ENCODE peak calls at places on chromosomes 13 and 19, in four cellular contexts. M is transverse colon, F is IMR-90, S is HepG2. A is an unnamed sample.

GRCh38 chr13:20843177-20843576 is 59.4 kb downstream of the XPO4 start:
- DNase-seq in F (peak; percentile 18), M (no peak), S (no peak), A (no peak)

GRCh38 chr13:101433895-101434294 is 17.6 kb upstream of the NALCN start:
- DNase-seq in S (no peak), F (no peak), M (no peak), A (no peak)

GRCh38 chr13:97548138-97548537 is 114.2 kb downstream of the RAP2A start:
- DNase-seq in F (no peak), S (no peak), M (no peak), A (no peak)

GRCh38 chr19:41321600-41322270 is 11.8 kb downstream of the CCDC97 start:
- DNase-seq in M (peak; percentile 41), F (peak; percentile 80), S (peak; percentile 82), A (peak; percentile 60)

GRCh38 chr13:26872444-26873173 is 112.0 kb upstream of the GPR12 start:
- DNase-seq in F (peak; percentile 31), M (peak; percentile 33), S (peak; percentile 31), A (peak; percentile 28)

GRCh38 chr19:41447732-41448332 is 4.9 kb downstream of the ERICH4 start:
- DNase-seq in S (no peak), F (no peak), M (no peak), A (no peak)

GRCh38 chr13:28494537-28494860 is 429 bp downstream of the FLT1 start:
- DNase-seq in S (no peak), F (no peak), M (no peak), A (peak; percentile 26)

GRCh38 chr19:566403-566802 is 6.0 kb upstream of the BSG start:
- DNase-seq in S (peak; percentile 81), M (peak; percentile 61), F (peak; percentile 31), A (no peak)

GRCh38 chr19:8831832-8832131 is 322 bp downstream of the ZNF558 start:
- DNase-seq in F (no peak), S (no peak), M (no peak), A (no peak)

GRCh38 chr13:74465279-74465678 is 331.1 kb upstream of the KLF12 start:
- DNase-seq in M (no peak), F (no peak), S (no peak), A (no peak)

GRCh38 chr19:11555246-11555645 is 3.8 kb downstream of the ELOF1 start:
- DNase-seq in F (no peak), S (no peak), M (no peak), A (no peak)

DNA sequence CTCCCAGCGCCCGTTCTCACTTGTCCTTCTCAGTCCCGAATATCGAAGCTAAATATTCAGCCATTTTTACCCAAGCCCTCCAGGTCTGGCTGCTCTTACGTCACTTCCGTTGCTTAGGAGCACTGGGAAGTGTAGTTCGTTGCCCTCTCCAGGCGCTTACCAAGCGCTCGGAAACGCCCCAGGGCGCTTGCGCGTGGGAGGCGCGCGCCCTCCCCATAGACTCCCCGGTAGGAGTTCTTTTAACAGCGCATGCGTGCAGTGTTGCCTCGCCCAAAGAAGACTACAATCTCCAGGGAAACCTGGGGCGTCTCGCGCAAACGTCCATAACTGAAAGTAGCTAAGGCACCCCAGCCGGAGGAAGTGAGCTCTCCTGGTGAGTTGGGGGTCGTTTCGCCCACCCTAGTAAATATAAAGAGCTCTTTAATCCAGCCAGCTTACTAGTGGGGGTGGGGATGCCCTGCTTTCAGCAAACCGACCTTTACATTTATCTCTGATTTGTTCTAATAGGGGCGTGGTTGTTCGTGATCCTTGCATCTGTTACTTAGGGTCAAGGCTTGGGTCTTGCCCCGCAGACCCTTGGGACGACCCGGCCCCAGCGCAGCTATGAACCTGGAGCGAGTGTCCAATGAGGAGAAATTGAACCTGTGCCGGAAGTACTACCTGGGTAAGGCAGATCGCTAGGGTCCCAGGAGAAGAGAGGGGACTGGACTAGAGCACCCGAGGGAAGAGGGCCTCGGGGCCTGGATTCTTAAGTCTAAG is at the start of the genes PSENEN and U2AF1L4:
- DNase-seq in M (peak; percentile 97), S (peak; percentile 99), F (peak; percentile 100), A (peak; percentile 98)
- H3K4me1 ChIP-seq in M (peaks cover 45% of the 10 kb centered on the region), S (peaks cover 51% of the 10 kb centered on the region), F (peaks cover 4% of the 10 kb centered on the region), A (peaks cover 72% of the 10 kb centered on the region)

GRCh38 chr19:50480281-50481111 is 3.8 kb upstream of the GARIN5A start:
- DNase-seq in S (no peak), M (no peak), F (no peak), A (no peak)
- TF ChIP-seq POLR2A in S (no peak), M (no peak), F (no peak), A (no peak)

GRCh38 chr19:30165228-30165813 is 206.9 kb upstream of the ZNF536 start:
- DNase-seq in M (no peak), S (no peak), F (no peak), A (no peak)
- H3K9me3 ChIP-seq in M (no peaks in the 10 kb centered on the region), S (no peaks in the 10 kb centered on the region), F (peaks cover 42% of the 10 kb centered on the region), A (no peaks in the 10 kb centered on the region)

GRCh38 chr19:3380829-3381228 is 14.4 kb downstream of the NFIC start:
- DNase-seq in F (no peak), M (no peak), S (no peak), A (no peak)

GRCh38 chr19:3381701-3382372 is 15.5 kb downstream of the NFIC start:
- DNase-seq in F (no peak), S (no peak), M (no peak), A (no peak)

GRCh38 chr19:3378352-3379146 is 12.2 kb downstream of the NFIC start:
- DNase-seq in F (no peak), S (no peak), M (no peak), A (no peak)

GRCh38 chr19:3383121-3383722 is 16.8 kb downstream of the NFIC start:
- DNase-seq in S (no peak), F (no peak), M (no peak), A (peak; percentile 80)

GRCh38 chr19:3382460-3383100 is 16.2 kb downstream of the NFIC start:
- DNase-seq in S (no peak), F (no peak), M (no peak), A (no peak)
- H3K4me1 ChIP-seq in S (peaks cover 2% of the 10 kb centered on the region), F (peaks cover 28% of the 10 kb centered on the region), M (peaks cover 60% of the 10 kb centered on the region), A (peaks cover 79% of the 10 kb centered on the region)

GRCh38 chr13:41206467-41206866 is 12.1 kb upstream of the KBTBD7 start:
- DNase-seq in F (no peak), M (no peak), S (no peak), A (no peak)

GRCh38 chr13:41213919-41214318 is 19.6 kb upstream of the KBTBD7 start:
- DNase-seq in S (no peak), M (no peak), F (no peak), A (no peak)

GRCh38 chr13:41213316-41213715 is 18.9 kb upstream of the KBTBD7 start:
- DNase-seq in S (no peak), M (no peak), F (no peak), A (no peak)

GRCh38 chr13:41212881-41213280 is 18.5 kb upstream of the KBTBD7 start:
- DNase-seq in S (no peak), F (no peak), M (no peak), A (no peak)

GRCh38 chr13:41211062-41211461 is 16.7 kb upstream of the KBTBD7 start:
- DNase-seq in M (no peak), F (no peak), S (no peak), A (no peak)
- TF ChIP-seq POLR2A in M (no peak), F (no peak), S (no peak), A (no peak)